ENCODE peak calls at places on chromosomes 1 and 21, in four cellular contexts. Y, K, O and V are unnamed samples.

GRCh38 chr1:178938959-178939317 is 68.1 kb upstream of the ANGPTL1 start:
- DNase-seq in K (no peak), O (no peak), Y (no peak), V (no peak)

GRCh38 chr1:1827089-1827433 is 48.8 kb upstream of the NADK start:
- DNase-seq in Y (no peak), K (no peak), O (no peak), V (no peak)

GRCh38 chr1:40389871-40390560 is 16.5 kb downstream of the SMAP2 start:
- DNase-seq in O (no peak), Y (peak; percentile 98), K (no peak), V (no peak)

GRCh38 chr1:223622132-223622842 is 43.2 kb downstream of the CAPN8 start:
- DNase-seq in K (no peak), O (no peak), Y (peak; percentile 77), V (no peak)

GRCh38 chr1:203129501-203130231 is 2.1 kb downstream of the ADORA1 start:
- DNase-seq in K (no peak), O (no peak), Y (no peak), V (no peak)

GRCh38 chr1:9267827-9268581 is 24.7 kb upstream of the SPSB1 start:
- DNase-seq in Y (no peak), O (no peak), K (no peak), V (no peak)

GRCh38 chr1:228784191-228784590 is 48.9 kb downstream of the RHOU start:
- DNase-seq in O (no peak), K (no peak), Y (no peak), V (no peak)

GRCh38 chr1:223155153-223155552 is 12.1 kb upstream of the TLR5 start:
- DNase-seq in Y (no peak), O (no peak), K (no peak), V (no peak)

GRCh38 chr1:44030606-44031050 is 634 bp downstream of the SLC6A9 start:
- DNase-seq in K (peak; percentile 71), Y (peak; percentile 34), O (no peak), V (no peak)

GRCh38 chr1:172496678-172497077 is 36.3 kb upstream of the SUCO start:
- DNase-seq in K (no peak), Y (no peak), O (no peak), V (no peak)

GRCh38 chr1:22257286-22258275 is 114.7 kb upstream of the WNT4 start:
- DNase-seq in K (no peak), Y (no peak), O (no peak), V (no peak)

GRCh38 chr1:33429846-33430750 is 797 bp downstream of the PHC2 start:
- DNase-seq in K (no peak), O (no peak), Y (no peak), V (no peak)

GRCh38 chr1:203638076-203638475 is 11.4 kb downstream of the ATP2B4 start:
- DNase-seq in K (no peak), O (no peak), Y (no peak), V (no peak)

GRCh38 chr1:208224192-208224713 is 19.9 kb downstream of the PLXNA2 start:
- DNase-seq in Y (no peak), O (no peak), K (no peak), V (no peak)

GRCh38 chr1:95232646-95233320 is 1.2 kb upstream of the RWDD3 start:
- DNase-seq in K (no peak), O (no peak), Y (no peak), V (no peak)

GRCh38 chr1:24091971-24092482 is 19.9 kb downstream of the MYOM3 start:
- DNase-seq in O (no peak), Y (no peak), K (no peak), V (no peak)

GRCh38 chr1:11207898-11208611 is 18.9 kb downstream of the ANGPTL7 start:
- DNase-seq in Y (no peak), O (no peak), K (no peak), V (no peak)

GRCh38 chr21:35156293-35156976 is 107.3 kb upstream of the RUNX1 start:
- DNase-seq in Y (no peak), K (no peak), O (no peak), V (no peak)

GRCh38 chr1:240766831-240767230 is 154.9 kb upstream of the GREM2 start:
- DNase-seq in Y (no peak), K (no peak), O (no peak), V (no peak)

GRCh38 chr1:86774305-86775304 is 70.2 kb downstream of the SH3GLB1 start:
- DNase-seq in O (peak; percentile 31), K (peak; percentile 34), Y (peak; percentile 100), V (peak; percentile 49)

GRCh38 chr1:228293393-228293792 is 85.5 kb downstream of the OBSCN start:
- DNase-seq in K (no peak), Y (no peak), O (no peak), V (no peak)

GRCh38 chr1:181541947-181542346 is 58.6 kb downstream of the CACNA1E start:
- DNase-seq in O (no peak), Y (no peak), K (no peak), V (no peak)

GRCh38 chr1:184158911-184159701 is 107.6 kb downstream of the TSEN15 start:
- DNase-seq in K (no peak), Y (no peak), O (no peak), V (no peak)

GRCh38 chr1:15923241-15923640 is 52.7 kb downstream of the ZBTB17 start:
- DNase-seq in Y (no peak), K (no peak), O (no peak), V (no peak)

GRCh38 chr21:27108228-27108627 is 141.3 kb upstream of the ADAMTS5 start:
- DNase-seq in K (no peak), O (no peak), Y (no peak), V (no peak)

GRCh38 chr1:230186874-230187273 is 119.8 kb downstream of the GALNT2 start:
- DNase-seq in Y (no peak), O (no peak), K (no peak), V (no peak)

GRCh38 chr1:31036749-31037500 is 28.6 kb downstream of the PUM1 start:
- DNase-seq in Y (no peak), O (no peak), K (no peak), V (no peak)

GRCh38 chr1:11930571-11931445 is 3.7 kb upstream of the PLOD1 start:
- DNase-seq in Y (peak; percentile 32), K (no peak), O (no peak), V (no peak)

GRCh38 chr1:86227026-86227425 is 70.5 kb upstream of the COL24A1 start:
- DNase-seq in K (no peak), Y (no peak), O (no peak), V (no peak)

GRCh38 chr1:214332950-214333798 is 52.2 kb downstream of the SMYD2 start:
- DNase-seq in Y (peak; percentile 23), K (peak; percentile 65), O (no peak), V (peak; percentile 15)

GRCh38 chr21:29436143-29436542 is 137.4 kb downstream of the BACH1 start:
- DNase-seq in O (no peak), Y (no peak), K (no peak), V (no peak)

GRCh38 chr1:168945870-168946269 is 160.6 kb upstream of the ATP1B1 start:
- DNase-seq in Y (peak; percentile 5), O (no peak), K (no peak), V (no peak)

GRCh38 chr1:243598433-243598832 is 251.6 kb downstream of the AKT3 start:
- DNase-seq in O (no peak), Y (no peak), K (no peak), V (no peak)

GRCh38 chr1:157286096-157286495 is 147.9 kb upstream of the ETV3 start:
- DNase-seq in O (no peak), Y (no peak), K (no peak), V (no peak)

GRCh38 chr1:1419812-1420653 is 1.0 kb downstream of the ANKRD65 start:
- DNase-seq in K (no peak), Y (no peak), O (no peak), V (no peak)

DNA sequence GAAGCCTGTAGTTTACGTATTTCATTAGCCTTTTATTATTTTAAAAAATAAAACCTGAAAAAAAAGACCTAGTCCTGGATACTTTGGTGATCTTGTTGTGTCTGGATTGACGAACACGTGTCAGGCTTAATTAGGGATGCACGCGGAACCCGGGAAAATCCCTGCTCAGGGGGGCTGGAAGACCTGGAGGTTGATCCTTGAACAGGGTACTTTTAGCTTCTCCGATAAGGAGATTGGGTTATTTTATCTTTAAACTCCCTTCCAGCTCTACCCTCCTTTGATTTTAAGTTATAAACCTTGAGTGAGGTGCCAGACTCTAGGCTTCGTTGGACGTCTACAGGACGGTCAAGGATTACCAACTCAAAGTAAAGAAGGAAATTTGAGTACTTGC is 552 bp upstream of the ZNF691 start:
- DNase-seq in K (no peak), Y (no peak), O (no peak), V (no peak)
- TF ChIP-seq FOSL1 in K (no peak), Y (no peak), O (no peak), V (no peak)

GRCh38 chr1:50218344-50218743 is 109.6 kb downstream of the ELAVL4 start:
- DNase-seq in O (no peak), K (no peak), Y (no peak), V (no peak)

GRCh38 chr1:50209749-50210148 is 101.0 kb downstream of the ELAVL4 start:
- DNase-seq in K (no peak), Y (no peak), O (no peak), V (no peak)

GRCh38 chr1:50213505-50213904 is 104.8 kb downstream of the ELAVL4 start:
- DNase-seq in K (no peak), Y (peak; percentile 39), O (no peak), V (no peak)

GRCh38 chr1:50214764-50215163 is 106.0 kb downstream of the ELAVL4 start:
- DNase-seq in O (no peak), K (no peak), Y (peak; percentile 74), V (no peak)
- TF ChIP-seq FOSL1 in O (no peak), K (no peak), Y (no peak), V (no peak)

GRCh38 chr1:154430903-154431302 is 25.8 kb downstream of the IL6R start:
- DNase-seq in O (no peak), K (peak; percentile 60), Y (no peak), V (no peak)
- TF ChIP-seq FOSL1 in O (no peak), K (no peak), Y (no peak), V (no peak)

GRCh38 chr21:42068256-42068545 is 2.9 kb upstream of the UMODL1 start:
- DNase-seq in K (no peak), O (no peak), Y (no peak), V (no peak)

GRCh38 chr21:42071146-42071737 is at the start of gene UMODL1:
- DNase-seq in Y (no peak), O (no peak), K (no peak), V (no peak)

GRCh38 chr21:42067531-42068255 is 3.4 kb upstream of the UMODL1 start:
- DNase-seq in O (no peak), Y (no peak), K (no peak), V (no peak)

GRCh38 chr21:42068592-42068991 is 2.5 kb upstream of the UMODL1 start:
- DNase-seq in Y (no peak), O (no peak), K (no peak), V (no peak)

DNA sequence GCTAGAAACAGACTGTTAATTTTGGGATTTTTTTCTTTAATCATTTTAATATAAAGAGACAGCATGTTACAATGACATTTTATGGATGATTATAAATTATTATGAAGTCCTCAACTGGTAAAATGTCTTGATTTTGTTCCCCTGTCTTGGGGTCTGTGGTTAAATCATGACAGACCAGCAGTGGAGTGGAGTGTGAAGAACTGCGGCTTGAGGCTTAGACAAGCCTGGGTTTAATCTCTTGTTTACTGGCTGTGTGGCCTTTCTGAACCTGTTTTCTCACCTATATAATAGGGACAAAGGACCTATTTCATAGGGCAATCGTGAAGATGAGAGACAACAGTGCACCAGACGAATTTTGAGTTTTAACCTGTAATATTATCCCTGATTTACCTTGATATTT is 1.8 kb upstream of the UMODL1 start:
- DNase-seq in Y (no peak), O (no peak), K (no peak), V (no peak)
- TF ChIP-seq FOSL1 in Y (no peak), O (no peak), K (no peak), V (no peak)